ENCODE peak calls at places on chromosome 9, in four cellular contexts. D is IMR-90, T is K562, H is GM12878. J is an unnamed sample.

GRCh38 chr9:83359039-83359438 is 179.2 kb downstream of the FRMD3 start:
- DNase-seq in D (no peak), T (no peak), H (no peak), J (no peak)

GRCh38 chr9:135320943-135321342 is 158.6 kb upstream of the PPP1R26 start:
- DNase-seq in D (no peak), T (no peak), H (no peak), J (no peak)

GRCh38 chr9:13731637-13732036 is 452.1 kb upstream of the MPDZ start:
- DNase-seq in D (no peak), T (no peak), H (no peak), J (peak)

GRCh38 chr9:91217388-91217787 is 144.3 kb downstream of the AUH start:
- DNase-seq in D (no peak), T (no peak), H (no peak), J (no peak)

GRCh38 chr9:128689820-128690683 is 1.0 kb downstream of the SET start:
- DNase-seq in D (peak), T (peak), H (no peak), J (peak)

GRCh38 chr9:77832647-77833046 is 184.5 kb upstream of the GNA14 start:
- DNase-seq in D (no peak), T (no peak), H (no peak), J (no peak)

GRCh38 chr9:90967171-90967570 is 165.6 kb downstream of the SYK start:
- DNase-seq in D (no peak), T (no peak), H (no peak), J (no peak)

GRCh38 chr9:98007251-98007928 is 24.2 kb downstream of the ANP32B start:
- DNase-seq in D (no peak), T (no peak), H (no peak), J (no peak)

GRCh38 chr9:130927338-130927737 is 11.7 kb downstream of the FIBCD1 start:
- DNase-seq in D (peak), T (peak), H (no peak), J (no peak)

GRCh38 chr9:113863345-113863744 is 12.8 kb upstream of the ZNF618 start:
- DNase-seq in D (no peak), T (no peak), H (no peak), J (no peak)

GRCh38 chr9:19387317-19387716 is 7.3 kb upstream of the RPS6 start:
- DNase-seq in D (no peak), T (no peak), H (no peak), J (no peak)

GRCh38 chr9:74824654-74825053 is 63.1 kb downstream of the TRPM6 start:
- DNase-seq in D (no peak), T (no peak), H (no peak), J (peak)

GRCh38 chr9:110029422-110029814 is 178.5 kb downstream of the C9orf152 start:
- DNase-seq in D (peak), T (no peak), H (no peak), J (peak)

GRCh38 chr9:108377382-108377781 is 478.4 kb downstream of the ACTL7B start:
- DNase-seq in D (no peak), T (no peak), H (no peak), J (no peak)

GRCh38 chr9:114318416-114318815 is 4.5 kb upstream of the ORM1 start:
- DNase-seq in D (no peak), T (no peak), H (no peak), J (no peak)

GRCh38 chr9:37329576-37329975 is 92.9 kb upstream of the GRHPR start:
- DNase-seq in D (peak), T (no peak), H (no peak), J (peak)

GRCh38 chr9:12880406-12881016 is 105.7 kb downstream of the LURAP1L start:
- DNase-seq in D (peak), T (no peak), H (no peak), J (no peak)

GRCh38 chr9:114178076-114178475 is 22.7 kb downstream of the COL27A1 start:
- DNase-seq in D (no peak), T (no peak), H (no peak), J (no peak)

GRCh38 chr9:128456613-128457061 is 831 bp downstream of the ODF2 start:
- DNase-seq in D (peak), T (peak), H (no peak), J (peak)

GRCh38 chr9:75101004-75101601 is 12.8 kb downstream of the OSTF1 start:
- DNase-seq in D (no peak), T (no peak), H (no peak), J (no peak)

GRCh38 chr9:96550659-96551058 is 69.0 kb downstream of the CDC14B start:
- DNase-seq in D (no peak), T (no peak), H (no peak), J (no peak)

GRCh38 chr9:114259800-114260523 is 62.9 kb upstream of the ORM1 start:
- DNase-seq in D (no peak), T (no peak), H (no peak), J (no peak)

GRCh38 chr9:108639736-108640135 is 216.1 kb downstream of the ACTL7B start:
- DNase-seq in D (no peak), T (no peak), H (no peak), J (no peak)

GRCh38 chr9:110443878-110444245 is 106.2 kb upstream of the TXNDC8 start:
- DNase-seq in D (peak), T (no peak), H (no peak), J (no peak)

GRCh38 chr9:108383801-108384200 is 472.0 kb downstream of the ACTL7B start:
- DNase-seq in D (peak), T (no peak), H (no peak), J (no peak)

GRCh38 chr9:93897075-93897970 is 57.8 kb downstream of the BARX1 start:
- DNase-seq in D (no peak), T (no peak), H (no peak), J (no peak)

GRCh38 chr9:16690628-16691027 is 179.8 kb downstream of the BNC2 start:
- DNase-seq in D (no peak), T (no peak), H (no peak), J (no peak)

GRCh38 chr9:138025417-138025816 is 147.8 kb downstream of the CACNA1B start:
- DNase-seq in D (no peak), T (no peak), H (no peak), J (no peak)

GRCh38 chr9:92964981-92965758 is 17.8 kb downstream of the FGD3 start:
- DNase-seq in D (no peak), T (no peak), H (no peak), J (no peak)

GRCh38 chr9:85553475-85553874 is 188.3 kb downstream of the AGTPBP1 start:
- DNase-seq in D (no peak), T (no peak), H (no peak), J (no peak)

GRCh38 chr9:91753711-91754110 is 196.3 kb downstream of the ROR2 start:
- DNase-seq in D (no peak), T (no peak), H (no peak), J (no peak)

GRCh38 chr9:105168935-105169334 is 75.5 kb upstream of the SLC44A1 start:
- DNase-seq in D (peak), T (no peak), H (no peak), J (no peak)

GRCh38 chr9:112780637-112781036 is 30.1 kb downstream of the SNX30 start:
- DNase-seq in D (no peak), T (no peak), H (no peak), J (no peak)

GRCh38 chr9:93183663-93184438 is at the start of gene WNK2:
- DNase-seq in D (no peak), T (peak), H (no peak), J (no peak)

GRCh38 chr9:14616188-14616982 is 76.8 kb downstream of the ZDHHC21 start:
- DNase-seq in D (peak), T (no peak), H (no peak), J (peak)

GRCh38 chr9:132409828-132410528 is at the start of gene CFAP77:
- DNase-seq in D (peak), T (peak), H (no peak), J (peak)

GRCh38 chr9:94909965-94910730 is 183.6 kb downstream of the AOPEP start:
- DNase-seq in D (no peak), T (no peak), H (no peak), J (no peak)

GRCh38 chr9:113807173-113808061 is 68.7 kb upstream of the ZNF618 start:
- DNase-seq in D (peak), T (peak), H (no peak), J (peak)

GRCh38 chr9:94017939-94018531 is 62.9 kb upstream of the BARX1 start:
- DNase-seq in D (peak), T (no peak), H (no peak), J (no peak)

GRCh38 chr9:80811003-80811402 is 878.3 kb downstream of the TLE1 start:
- DNase-seq in D (peak), T (no peak), H (no peak), J (no peak)

DNA sequence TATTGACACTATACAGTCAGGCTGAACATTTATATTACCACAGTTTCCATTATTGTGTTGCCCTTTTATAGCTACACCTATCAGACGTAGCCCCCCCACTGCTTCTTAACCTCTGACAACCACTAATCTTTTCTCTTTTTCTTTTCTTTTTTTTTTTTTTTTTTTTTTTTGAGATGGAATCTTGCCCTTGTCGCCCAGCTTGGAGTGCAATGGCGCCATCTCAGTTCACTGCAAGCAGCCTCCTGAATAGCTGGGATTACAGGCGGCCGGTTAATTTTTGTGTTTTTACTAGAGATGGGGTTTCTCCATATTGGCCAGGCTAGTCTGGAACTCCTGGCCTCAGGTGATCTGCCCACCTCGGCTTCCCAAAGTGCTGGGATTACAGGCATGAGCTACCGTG is 75.4 kb downstream of the UHRF2 start:
- DNase-seq in D (no peak), T (no peak), H (no peak), J (no peak)
- TF ChIP-seq FOS in D (no peak), T (no peak), H (no peak), J (no peak)

GRCh38 chr9:4301971-4302427 is 2.1 kb upstream of the GLIS3 start:
- DNase-seq in D (peak), T (no peak), H (no peak), J (peak)
- TF ChIP-seq FOS in D (peak), T (no peak), H (no peak), J (peak)

DNA sequence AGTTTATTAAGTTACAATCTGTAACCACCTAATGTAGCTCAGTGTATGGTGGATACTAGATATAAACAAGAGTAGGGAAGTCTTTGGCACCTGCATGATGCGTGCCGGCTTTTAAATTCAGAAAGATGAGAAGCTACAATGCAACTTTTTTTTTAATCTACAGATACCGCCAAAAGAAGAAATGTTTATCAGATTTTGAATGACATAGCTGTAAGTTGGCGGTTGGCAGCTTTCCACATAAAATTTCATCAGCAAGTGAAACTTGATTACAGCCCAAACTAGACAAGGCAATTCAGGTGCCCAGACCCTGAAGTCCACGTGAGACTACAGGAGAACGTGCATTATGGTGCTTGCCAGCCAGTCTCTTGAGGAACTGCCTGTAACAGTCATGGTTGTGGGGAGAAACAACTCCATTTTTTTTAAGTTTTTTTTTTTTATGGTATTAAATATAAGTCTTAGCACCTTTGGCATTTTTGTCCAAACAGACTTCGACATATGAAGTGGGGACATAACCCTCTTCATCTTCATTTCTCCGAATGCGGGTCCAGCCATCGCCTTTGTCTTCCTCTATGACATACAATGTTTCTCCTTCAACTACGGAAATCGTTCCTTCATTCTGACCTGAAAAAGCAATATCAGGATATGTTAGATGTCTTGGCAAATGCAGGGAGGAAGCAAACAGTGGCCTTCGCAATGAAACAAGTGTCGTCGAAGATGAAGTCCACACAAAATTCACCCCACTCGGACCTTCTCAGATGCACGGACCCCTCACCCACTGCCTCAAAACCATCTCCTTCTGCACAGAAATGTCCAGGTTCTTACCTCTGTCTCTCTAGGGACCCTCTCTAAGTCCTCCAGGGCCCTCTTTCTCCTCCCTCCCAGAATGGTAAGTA is 60.4 kb downstream of the USP20 start:
- DNase-seq in D (no peak), T (peak), H (no peak), J (no peak)
- TF ChIP-seq FOS in D (no peak), T (no peak), H (no peak), J (no peak)

GRCh38 chr9:116361558-116361957 is 208.0 kb downstream of the PAPPA start:
- DNase-seq in D (no peak), T (no peak), H (no peak), J (no peak)

GRCh38 chr9:116360974-116361373 is 207.4 kb downstream of the PAPPA start:
- DNase-seq in D (no peak), T (no peak), H (no peak), J (no peak)

GRCh38 chr9:116368680-116369079 is 215.1 kb downstream of the PAPPA start:
- DNase-seq in D (no peak), T (no peak), H (no peak), J (no peak)

GRCh38 chr9:116362493-116362892 is 208.9 kb downstream of the PAPPA start:
- DNase-seq in D (no peak), T (no peak), H (no peak), J (no peak)

GRCh38 chr9:116365056-116365471 is 211.5 kb downstream of the PAPPA start:
- DNase-seq in D (peak), T (no peak), H (no peak), J (no peak)
- TF ChIP-seq FOS in D (no peak), T (no peak), H (no peak), J (no peak)

GRCh38 chr9:136343884-136344269 is 16.5 kb downstream of the GPSM1 start:
- DNase-seq in D (no peak), T (no peak), H (no peak), J (no peak)

GRCh38 chr9:136341042-136341655 is 13.8 kb downstream of the GPSM1 start:
- DNase-seq in D (no peak), T (no peak), H (no peak), J (no peak)

GRCh38 chr9:136343121-136343883 is 16.0 kb downstream of the GPSM1 start:
- DNase-seq in D (no peak), T (no peak), H (no peak), J (no peak)

GRCh38 chr9:136341769-136342168 is 14.4 kb downstream of the GPSM1 start:
- DNase-seq in D (no peak), T (no peak), H (no peak), J (no peak)

DNA sequence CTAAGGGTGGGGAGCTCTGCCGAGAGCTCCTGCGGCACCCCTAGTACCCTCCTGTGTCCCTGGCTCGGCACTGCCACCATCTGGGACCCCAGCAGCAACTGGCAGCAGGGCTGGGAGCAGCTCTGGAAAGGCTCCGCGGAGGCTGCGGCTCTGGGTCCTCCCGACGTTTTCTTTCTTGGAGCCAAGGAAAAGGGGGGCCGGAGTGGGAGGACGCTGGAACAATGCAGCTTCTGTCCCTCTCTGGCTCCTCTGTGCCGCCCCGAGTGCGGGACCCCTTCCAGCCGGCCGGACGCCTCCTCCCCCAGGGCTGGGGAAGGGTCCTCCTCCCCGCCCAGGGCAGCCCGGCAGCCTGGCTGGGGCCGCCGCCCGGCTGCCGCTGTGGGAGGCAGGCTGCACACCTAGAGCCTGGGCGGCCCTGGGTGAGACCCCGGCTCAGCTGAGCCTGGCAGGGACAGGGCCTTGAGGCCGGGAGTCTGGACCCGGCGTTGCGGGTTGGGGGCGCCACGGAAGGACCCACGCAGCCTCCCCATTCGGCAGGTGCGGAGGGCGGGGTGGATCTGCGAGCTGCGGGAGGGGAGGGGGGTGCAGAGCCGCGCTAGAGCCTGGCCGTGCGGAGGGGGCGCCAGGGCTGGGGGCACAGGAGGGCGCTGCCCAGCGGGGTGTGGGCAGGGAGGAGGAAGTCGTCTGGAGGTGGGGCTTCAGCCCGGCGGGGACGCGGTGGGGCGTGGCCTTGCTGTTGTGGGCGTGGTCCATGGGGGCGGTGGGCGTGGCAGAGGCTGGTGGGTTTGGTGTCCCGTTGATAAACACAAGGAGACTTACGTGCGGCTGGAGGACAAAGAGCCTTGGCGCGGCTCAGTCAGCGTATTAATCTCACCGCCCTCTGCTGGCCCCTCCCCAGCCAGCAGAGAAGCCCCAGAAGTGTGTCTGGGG is 15.1 kb downstream of the GPSM1 start:
- DNase-seq in D (peak), T (peak), H (peak), J (peak)
- TF ChIP-seq FOS in D (no peak), T (no peak), H (no peak), J (no peak)